ENCODE peak calls at places on chromosome 21, in seven cellular contexts. K is neural progenitor cell; D is activated CD4-positive, CD25-positive, alpha-beta regulatory T cell; R is naive thymus-derived CD8-positive, alpha-beta T cell; X is activated CD8-positive, alpha-beta memory T cell treated with anti-CD3 and anti-CD28 coated beads, Interleukin-2, amount 50 U/mL, for 4 hours; S is kidney tubule cell; F is A673. Q is an unnamed sample.

GRCh38 chr21:29148535-29148934 is 18.1 kb downstream of the MAP3K7CL start:
- DNase-seq in D (no peak), X (no peak), R (no peak), K (no peak), S (peak; percentile 26), F (no peak), Q (no peak)

GRCh38 chr21:33403128-33403785 is at the start of gene IFNGR2:
- DNase-seq in K (peak; percentile 77), X (peak; percentile 65), F (peak; percentile 46), D (peak; percentile 14), R (peak; percentile 70), S (peak; percentile 60), Q (peak; percentile 71)

GRCh38 chr21:33028759-33029511 is 3.2 kb downstream of the OLIG2 start:
- DNase-seq in S (no peak), R (no peak), X (no peak), F (peak; percentile 33), D (no peak), K (peak; percentile 72), Q (no peak)

GRCh38 chr21:37828515-37828914 is 87.7 kb downstream of the KCNJ6 start:
- DNase-seq in K (no peak), F (no peak), R (no peak), D (no peak), X (no peak), S (no peak), Q (no peak)

GRCh38 chr21:37225440-37225839 is 41.7 kb downstream of the VPS26C start:
- DNase-seq in S (no peak), R (peak; percentile 72), X (peak; percentile 69), F (no peak), K (no peak), D (peak; percentile 4), Q (no peak)

GRCh38 chr21:17441370-17441769 is 71.5 kb upstream of the CXADR start:
- DNase-seq in D (no peak), S (no peak), F (no peak), K (no peak), X (no peak), R (no peak), Q (peak; percentile 82)

GRCh38 chr21:41458121-41458520 is 32.1 kb downstream of the MX1 start:
- DNase-seq in K (no peak), S (peak; percentile 22), F (no peak), X (no peak), D (no peak), R (no peak), Q (no peak)

GRCh38 chr21:45525910-45526306 is 16.3 kb downstream of the SLC19A1 start:
- DNase-seq in R (no peak), K (no peak), F (no peak), X (peak; percentile 4), S (no peak), D (no peak), Q (peak; percentile 50)

GRCh38 chr21:38379171-38379570 is 119.1 kb downstream of the ERG start:
- DNase-seq in K (no peak), F (no peak), D (no peak), S (no peak), R (no peak), X (no peak), Q (no peak)

Q was measured in right lobe of liver.